ENCODE peak calls at places on chromosome 4, in four cellular contexts. N is iris pigment epithelial cell, L is endothelial cell, M is EL. B is an unnamed sample.

GRCh38 chr4:13627185-13627605 is 330 bp downstream of the BOD1L1 start:
- DNase-seq in N (peak), L (no peak), M (peak), B (no peak)

GRCh38 chr4:25861951-25862410 is 807 bp downstream of the SEL1L3 start:
- DNase-seq in N (peak), L (peak), M (peak), B (no peak)

GRCh38 chr4:143986173-143986572 is 33.0 kb downstream of the GYPB start:
- DNase-seq in N (no peak), L (peak), M (no peak), B (no peak)

GRCh38 chr4:163941221-163941865 is 446.9 kb downstream of the TMA16 start:
- DNase-seq in N (peak), L (no peak), M (no peak), B (peak)

GRCh38 chr4:80126435-80126834 is 53.4 kb upstream of the ANTXR2 start:
- DNase-seq in N (no peak), L (no peak), M (no peak), B (no peak)

GRCh38 chr4:130214268-130214667 is 1118.3 kb downstream of the C4orf33 start:
- DNase-seq in N (no peak), L (no peak), M (no peak), B (no peak)

GRCh38 chr4:55373461-55373860 is 22.3 kb upstream of the TMEM165 start:
- DNase-seq in N (no peak), L (no peak), M (no peak), B (no peak)

GRCh38 chr4:95180531-95181315 is 368.1 kb downstream of the UNC5C start:
- DNase-seq in N (no peak), L (no peak), M (no peak), B (no peak)

GRCh38 chr4:177964693-177965168 is 522.5 kb upstream of the AGA start:
- DNase-seq in N (peak), L (no peak), M (peak), B (peak)

GRCh38 chr4:30535255-30535654 is 184.9 kb upstream of the PCDH7 start:
- DNase-seq in N (peak), L (no peak), M (peak), B (no peak)

GRCh38 chr4:183177001-183177400 is 77.9 kb downstream of the WWC2 start:
- DNase-seq in N (no peak), L (no peak), M (no peak), B (peak)